ENCODE peak calls at places on chromosomes 3 and 15, in eight cellular contexts. R, P, N, W, Q, U, Y and Z are unnamed samples.

GRCh38 chr15:58346361-58346760 is 85.4 kb upstream of the LIPC start:
- DNase-seq in R (no peak), P (no peak), N (no peak), W (no peak), Q (peak), U (no peak), Y (no peak), Z (peak)

GRCh38 chr3:146975476-146975875 is 370.3 kb upstream of the PLSCR5 start:
- DNase-seq in R (no peak), P (no peak), N (no peak), W (no peak), Q (no peak), U (no peak), Y (no peak), Z (no peak)

GRCh38 chr3:184234224-184234623 is 4.8 kb downstream of the VWA5B2 start:
- DNase-seq in R (peak), P (no peak), N (no peak), W (peak), Q (peak), U (no peak), Y (peak), Z (peak)

GRCh38 chr3:36729204-36730056 is 34.9 kb downstream of the DCLK3 start:
- DNase-seq in R (peak), P (no peak), N (no peak), W (peak), Q (no peak), U (no peak), Y (no peak), Z (no peak)

GRCh38 chr15:71044006-71044405 is 71.3 kb upstream of the THSD4 start:
- DNase-seq in R (no peak), P (no peak), N (no peak), W (no peak), Q (no peak), U (no peak), Y (no peak), Z (no peak)

GRCh38 chr15:95162967-95163531 is 931.7 kb downstream of the MCTP2 start:
- DNase-seq in R (no peak), P (no peak), N (no peak), W (no peak), Q (no peak), U (no peak), Y (no peak), Z (no peak)

GRCh38 chr3:171321959-171322358 is 138.2 kb downstream of the TNIK start:
- DNase-seq in R (no peak), P (no peak), N (no peak), W (no peak), Q (no peak), U (no peak), Y (no peak), Z (no peak)

GRCh38 chr3:149487598-149488197 is 13.2 kb downstream of the TM4SF4 start:
- DNase-seq in R (no peak), P (no peak), N (no peak), W (no peak), Q (no peak), U (peak), Y (no peak), Z (no peak)

GRCh38 chr3:136883967-136884720 is 22.1 kb downstream of the NCK1 start:
- DNase-seq in R (peak), P (no peak), N (no peak), W (no peak), Q (no peak), U (no peak), Y (no peak), Z (no peak)